ENCODE peak calls at places on chromosomes 6 and 20, in eight cellular contexts. S is kidney epithelial cell, B is WTC11, Y is mesothelial cell of epicardium, V is GM23338, L is lower lobe of right lung, F is left ventricle myocardium inferior, A is adrenal gland. C is an unnamed sample.

GRCh38 chr6:5379647-5380242 is 118.4 kb downstream of the FARS2 start:
- DNase-seq in L (no peak), F (no peak), S (no peak), A (no peak), Y (no peak), B (peak), V (peak), C (no peak)

GRCh38 chr6:161630674-161631073 is 356.8 kb upstream of the AGPAT4 start:
- DNase-seq in F (no peak), L (no peak), S (no peak), B (no peak), Y (no peak), V (no peak), A (no peak), C (no peak)

GRCh38 chr20:53666144-53666543 is 72.5 kb upstream of the ZNF217 start:
- DNase-seq in S (no peak), L (no peak), Y (no peak), A (no peak), V (no peak), F (no peak), B (no peak), C (no peak)

GRCh38 chr20:37969949-37970855 is 63.1 kb downstream of the TTI1 start:
- DNase-seq in A (peak), B (no peak), Y (no peak), V (no peak), F (no peak), L (no peak), S (no peak), C (no peak)

GRCh38 chr20:62046431-62046830 is 19.2 kb downstream of the TAF4 start:
- DNase-seq in B (no peak), S (no peak), A (no peak), F (no peak), L (peak), V (no peak), Y (no peak), C (no peak)

GRCh38 chr6:134753001-134753400 is 196.9 kb downstream of the ALDH8A1 start:
- DNase-seq in V (no peak), Y (no peak), F (no peak), B (no peak), L (no peak), A (no peak), S (peak), C (no peak)

GRCh38 chr20:26208296-26209091 is 511.8 kb upstream of the ZNF337 start:
- DNase-seq in L (peak), F (no peak), S (no peak), V (peak), B (peak), Y (peak), A (peak), C (peak)

GRCh38 chr6:170221753-170222400 is 69.0 kb downstream of the DLL1 start:
- DNase-seq in V (no peak), A (peak), F (no peak), B (no peak), S (no peak), L (peak), Y (peak), C (no peak)

GRCh38 chr6:44399991-44400390 is 12.5 kb downstream of the CDC5L start:
- DNase-seq in V (no peak), A (no peak), F (no peak), S (no peak), B (no peak), L (no peak), Y (no peak), C (no peak)

GRCh38 chr6:3540253-3540820 is 83.5 kb upstream of the SLC22A23 start:
- DNase-seq in A (no peak), Y (no peak), S (no peak), V (no peak), F (no peak), L (no peak), B (no peak), C (no peak)

GRCh38 chr6:3545156-3545555 is 88.3 kb upstream of the SLC22A23 start:
- DNase-seq in B (no peak), F (no peak), S (no peak), V (no peak), A (no peak), L (no peak), Y (no peak), C (no peak)

GRCh38 chr6:3538536-3538935 is 81.7 kb upstream of the SLC22A23 start:
- DNase-seq in V (no peak), F (no peak), S (no peak), L (no peak), Y (no peak), B (no peak), A (no peak), C (no peak)

GRCh38 chr6:3540980-3541379 is 84.1 kb upstream of the SLC22A23 start:
- DNase-seq in V (no peak), F (no peak), B (no peak), S (no peak), L (no peak), A (no peak), Y (no peak), C (no peak)

DNA sequence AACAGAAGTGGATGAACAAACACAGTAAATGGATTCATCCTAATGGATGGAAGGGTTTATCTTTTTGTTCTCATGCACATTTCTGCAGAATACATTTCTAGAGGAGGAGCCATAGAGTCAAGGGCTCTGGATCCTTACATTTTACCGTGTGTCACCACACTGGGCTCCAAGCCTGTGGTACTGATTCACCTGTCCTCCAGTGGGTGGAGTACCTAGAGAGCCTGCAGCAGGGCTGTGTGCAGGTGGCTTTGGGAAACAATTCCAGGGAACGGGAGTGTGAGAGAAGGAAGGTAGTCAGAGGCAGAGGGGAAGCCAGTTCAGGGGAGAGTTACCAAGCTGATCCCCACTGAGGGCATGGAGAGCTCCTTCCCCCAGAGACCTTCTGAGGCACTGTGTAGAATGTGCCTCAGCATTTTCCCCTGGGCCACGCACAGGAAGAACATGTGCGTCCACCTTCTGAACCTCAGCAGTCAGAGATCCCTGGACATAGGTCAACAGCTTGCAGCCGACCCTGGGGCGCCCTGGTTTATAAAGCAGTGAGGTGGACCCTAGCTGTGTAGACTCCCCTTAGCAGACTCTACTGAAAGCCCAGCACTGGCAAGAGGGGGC is 85.3 kb upstream of the SLC22A23 start:
- DNase-seq in B (no peak), L (no peak), V (no peak), F (no peak), S (no peak), Y (no peak), A (no peak), C (no peak)
- TF ChIP-seq CTCF in B (no peak), L (no peak), V (peak), F (no peak), S (no peak), Y (no peak), A (no peak), C (no peak)

DNA sequence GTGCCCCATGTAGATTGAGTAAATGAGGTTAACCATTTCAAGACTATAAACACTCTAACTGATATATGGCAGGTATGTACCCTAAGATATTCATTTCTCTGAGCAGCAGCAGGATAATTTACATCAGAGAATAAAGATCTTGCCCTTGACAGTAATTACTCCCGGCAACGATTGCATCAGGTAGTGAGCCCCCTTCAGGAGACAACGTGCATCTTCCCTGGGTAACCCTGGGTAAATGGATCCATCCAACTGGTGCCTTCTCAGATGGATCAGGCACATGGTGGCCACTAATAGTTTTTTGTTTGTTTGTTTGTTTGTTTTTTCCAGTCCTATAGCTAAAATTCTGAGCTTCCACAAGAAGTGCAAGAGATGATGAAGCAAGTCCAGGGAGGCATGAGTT is 469.4 kb upstream of the SLC35B3 start:
- DNase-seq in A (no peak), B (peak), Y (no peak), S (no peak), L (no peak), V (peak), F (no peak), C (no peak)
- TF ChIP-seq CTCF in A (no peak), B (peak), Y (no peak), S (peak), L (no peak), V (peak), F (peak), C (peak)

GRCh38 chr6:14874975-14875677 is 370.7 kb upstream of the JARID2 start:
- DNase-seq in L (no peak), Y (no peak), A (no peak), B (no peak), V (no peak), F (no peak), S (no peak), C (no peak)

GRCh38 chr6:14871196-14871595 is 374.7 kb upstream of the JARID2 start:
- DNase-seq in B (no peak), S (no peak), L (no peak), F (peak), Y (no peak), A (no peak), V (no peak), C (no peak)

GRCh38 chr6:14873132-14873531 is 372.7 kb upstream of the JARID2 start:
- DNase-seq in F (no peak), Y (no peak), V (no peak), L (no peak), A (no peak), S (no peak), B (no peak), C (no peak)

GRCh38 chr6:14875678-14876063 is 370.2 kb upstream of the JARID2 start:
- DNase-seq in V (no peak), Y (no peak), B (no peak), S (no peak), F (no peak), A (no peak), L (no peak), C (no peak)

DNA sequence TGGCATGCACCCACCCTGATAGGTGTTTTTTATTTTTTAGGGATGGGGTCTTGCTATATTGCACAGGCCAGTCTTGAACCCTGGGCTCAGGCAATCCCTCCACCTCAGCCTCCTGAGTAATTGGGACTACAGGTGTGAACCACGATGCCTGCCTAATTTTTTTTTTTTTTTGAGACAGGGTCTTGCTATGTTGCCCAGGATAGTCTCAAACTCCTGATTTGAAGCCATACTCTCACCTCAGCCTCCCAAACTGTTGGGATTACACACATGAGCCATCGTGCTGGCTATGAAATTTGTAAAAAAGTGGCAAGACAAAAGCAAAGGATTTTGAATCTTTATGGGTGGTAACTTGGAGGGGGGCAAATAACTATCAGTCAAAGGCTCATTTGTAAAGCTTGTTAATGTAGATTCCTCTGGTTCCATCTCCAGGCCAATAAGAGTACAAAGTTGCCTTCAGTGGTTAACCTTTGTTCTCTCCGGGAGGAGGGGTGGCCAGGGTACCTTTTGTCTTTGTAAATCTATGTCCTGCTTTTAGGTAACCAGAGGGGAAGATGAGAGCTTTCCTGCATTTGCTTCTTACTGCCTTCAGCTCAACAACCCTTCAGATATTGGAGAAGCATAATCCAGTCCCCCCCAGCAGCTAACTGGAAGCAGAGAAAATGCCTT is 372.0 kb upstream of the JARID2 start:
- DNase-seq in Y (no peak), L (no peak), A (no peak), V (peak), F (no peak), S (no peak), B (no peak), C (no peak)
- TF ChIP-seq CTCF in Y (no peak), L (no peak), A (no peak), V (no peak), F (no peak), S (no peak), B (no peak), C (no peak)

GRCh38 chr6:82182756-82183155 is 64.8 kb downstream of the IBTK start:
- DNase-seq in F (no peak), A (no peak), B (no peak), L (no peak), V (no peak), S (no peak), Y (no peak), C (no peak)

GRCh38 chr6:82178759-82179112 is 68.8 kb downstream of the IBTK start:
- DNase-seq in S (no peak), Y (no peak), B (no peak), F (no peak), L (no peak), A (no peak), V (no peak), C (no peak)

GRCh38 chr6:82176616-82177015 is 70.9 kb downstream of the IBTK start:
- DNase-seq in A (no peak), S (no peak), Y (no peak), V (no peak), L (no peak), B (no peak), F (no peak), C (no peak)

GRCh38 chr6:82179415-82179814 is 68.1 kb downstream of the IBTK start:
- DNase-seq in Y (no peak), L (no peak), V (no peak), F (no peak), B (no peak), A (no peak), S (no peak), C (no peak)

DNA sequence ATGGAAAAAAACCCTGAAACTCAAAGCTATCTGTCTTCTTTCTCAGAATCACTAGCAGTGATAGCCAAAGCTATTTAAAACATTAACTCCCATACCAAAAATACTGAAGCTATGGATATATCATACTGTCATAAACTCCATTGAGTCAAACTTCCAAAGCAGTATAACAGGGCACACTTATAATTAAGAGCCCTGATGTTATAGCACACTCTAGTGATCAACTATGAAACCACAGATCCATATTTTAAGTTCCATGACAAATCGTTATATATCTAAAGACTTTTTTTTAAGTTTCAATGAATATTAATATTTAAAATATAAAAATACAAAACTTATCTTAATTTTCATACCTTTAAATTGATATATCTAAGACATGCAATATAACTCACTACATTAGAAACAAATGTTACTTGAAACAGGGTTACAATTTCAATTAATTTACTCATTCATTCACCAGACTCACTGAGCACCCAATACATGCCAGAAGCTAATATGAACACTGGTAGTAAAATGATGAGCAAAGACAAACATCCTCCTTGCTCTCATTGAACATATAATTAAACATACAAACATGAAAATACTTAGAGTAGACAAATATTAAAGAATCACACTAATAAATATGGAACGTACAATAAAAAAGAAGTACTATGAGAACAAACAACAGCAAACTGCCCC is 69.3 kb downstream of the IBTK start:
- DNase-seq in S (no peak), A (no peak), V (no peak), B (no peak), Y (no peak), F (no peak), L (no peak), C (no peak)
- TF ChIP-seq CTCF in S (peak), A (peak), V (no peak), B (no peak), Y (peak), F (peak), L (peak), C (no peak)

GRCh38 chr20:33518071-33518470 is 28.2 kb downstream of the CBFA2T2 start:
- DNase-seq in F (no peak), B (no peak), S (peak), V (no peak), L (no peak), A (no peak), Y (no peak), C (no peak)

GRCh38 chr20:33516882-33517281 is 27.0 kb downstream of the CBFA2T2 start:
- DNase-seq in L (no peak), F (no peak), V (no peak), S (no peak), A (no peak), B (no peak), Y (no peak), C (no peak)

GRCh38 chr20:33521461-33521860 is 31.6 kb downstream of the CBFA2T2 start:
- DNase-seq in Y (no peak), A (no peak), F (no peak), L (no peak), S (no peak), B (no peak), V (no peak), C (no peak)

GRCh38 chr20:33515569-33516216 is 25.8 kb downstream of the CBFA2T2 start:
- DNase-seq in S (no peak), V (peak), A (no peak), B (no peak), L (no peak), F (no peak), Y (no peak), C (no peak)
- TF ChIP-seq CTCF in S (peak), V (peak), A (no peak), B (no peak), L (no peak), F (no peak), Y (no peak), C (no peak)

C was measured in CD14-positive monocyte.